ENCODE peak calls at places on chromosomes 16 and 17, in eight cellular contexts. F is sigmoid colon; L is CD4-positive, alpha-beta memory T cell; N is pancreas; C is cardiac muscle cell; R is CD4-positive, alpha-beta T cell; V is heart left ventricle; E is left ventricle myocardium inferior. U is an unnamed sample.

GRCh38 chr16:24539850-24540484 is 601 bp downstream of the RBBP6 start:
- DNase-seq in C (peak; percentile 55), R (peak; percentile 37), V (peak; percentile 74), N (peak; percentile 87), E (peak; percentile 64), F (peak; percentile 84), L (no peak), U (no peak)

GRCh38 chr16:27726621-27727275 is 176.8 kb downstream of the KATNIP start:
- DNase-seq in L (no peak), N (peak; percentile 32), F (no peak), C (no peak), E (no peak), R (no peak), V (no peak), U (no peak)

GRCh38 chr16:53672461-53672860 is 31.2 kb downstream of the RPGRIP1L start:
- DNase-seq in L (no peak), V (no peak), N (no peak), F (no peak), E (no peak), R (no peak), C (no peak), U (no peak)

GRCh38 chr17:80372456-80372855 is 42.5 kb upstream of the ENDOV start:
- DNase-seq in N (no peak), E (no peak), V (no peak), C (no peak), F (no peak), L (no peak), R (no peak), U (no peak)

GRCh38 chr16:535446-536405 is 8.2 kb downstream of the CAPN15 start:
- DNase-seq in F (no peak), E (no peak), L (no peak), C (no peak), N (no peak), R (no peak), V (peak; percentile 51), U (no peak)

GRCh38 chr17:17467021-17467420 is 9.8 kb upstream of the MED9 start:
- DNase-seq in F (no peak), L (no peak), V (no peak), E (no peak), R (no peak), C (no peak), N (no peak), U (no peak)

GRCh38 chr16:2915196-2915929 is 3.6 kb downstream of the FLYWCH1 start:
- DNase-seq in C (no peak), E (no peak), R (no peak), F (no peak), N (no peak), V (no peak), L (no peak), U (no peak)

GRCh38 chr17:43917348-43918025 is 10.2 kb upstream of the MPP2 start:
- DNase-seq in L (peak; percentile 45), F (no peak), E (peak; percentile 43), C (peak; percentile 45), R (peak; percentile 41), V (no peak), N (no peak), U (no peak)

GRCh38 chr17:49180998-49181635 is 29.3 kb downstream of the GNGT2 start:
- DNase-seq in C (no peak), V (no peak), N (no peak), L (no peak), E (no peak), R (no peak), F (no peak), U (no peak)

GRCh38 chr16:4537376-4538066 is 1.1 kb downstream of the CDIP1 start:
- DNase-seq in E (peak; percentile 28), L (no peak), N (peak; percentile 81), V (no peak), R (no peak), C (peak; percentile 35), F (peak; percentile 70), U (no peak)

GRCh38 chr17:61196302-61196704 is 203.3 kb upstream of the TBX2 start:
- DNase-seq in N (no peak), E (no peak), R (no peak), L (no peak), V (no peak), C (no peak), F (no peak), U (no peak)

GRCh38 chr17:2749784-2750181 is 331 bp upstream of the CCDC92B start:
- DNase-seq in C (peak; percentile 92), L (peak; percentile 76), V (peak; percentile 77), E (peak; percentile 67), F (no peak), N (peak; percentile 92), R (peak; percentile 64), U (peak; percentile 74)

GRCh38 chr16:60203525-60204124 is 1469.5 kb upstream of the GOT2 start:
- DNase-seq in F (no peak), N (no peak), V (no peak), L (no peak), E (no peak), R (no peak), C (peak; percentile 28), U (no peak)

GRCh38 chr17:17129466-17129865 is 76.7 kb downstream of the PLD6 start:
- DNase-seq in V (no peak), E (no peak), L (no peak), R (no peak), F (no peak), N (peak; percentile 22), C (no peak), U (no peak)

GRCh38 chr17:77449908-77450741 is 309.4 kb downstream of the SEC14L1 start:
- DNase-seq in E (peak; percentile 86), N (peak; percentile 72), L (no peak), V (peak; percentile 91), R (no peak), C (peak; percentile 59), F (peak; percentile 91), U (no peak)

GRCh38 chr17:35799942-35800341 is 4.5 kb upstream of the MMP28 start:
- DNase-seq in R (no peak), L (no peak), E (peak; percentile 79), F (peak; percentile 94), N (peak; percentile 72), V (peak; percentile 90), C (no peak), U (no peak)

GRCh38 chr16:75099075-75099667 is 17.4 kb downstream of the LDHD start:
- DNase-seq in V (peak; percentile 34), R (no peak), L (no peak), C (no peak), E (no peak), N (no peak), F (no peak), U (no peak)

GRCh38 chr17:30780343-30780742 is 44.1 kb downstream of the CRLF3 start:
- DNase-seq in N (no peak), F (no peak), R (no peak), E (no peak), L (no peak), V (no peak), C (no peak), U (no peak)

GRCh38 chr16:84606081-84606875 is 11.6 kb downstream of the COTL1 start:
- DNase-seq in E (no peak), C (no peak), F (no peak), V (no peak), R (no peak), L (peak; percentile 47), N (no peak), U (peak; percentile 43)
- H3K27ac ChIP-seq in E (no peak overlapping the region), C (no peak overlapping the region), F (no peak overlapping the region), V (no peak overlapping the region), R (peak overlapping the region; percentile 51), L (peak overlapping the region; percentile 62), N (no peak overlapping the region), U (no peak overlapping the region)

GRCh38 chr17:58082341-58082869 is 814 bp upstream of the DYNLL2 start:
- DNase-seq in R (no peak), E (no peak), N (no peak), L (no peak), C (no peak), F (no peak), V (no peak), U (no peak)

GRCh38 chr17:58085039-58085715 is 2.0 kb downstream of the DYNLL2 start:
- DNase-seq in R (no peak), V (no peak), N (no peak), L (no peak), C (no peak), F (no peak), E (no peak), U (no peak)

GRCh38 chr17:58082870-58083490 is at the start of gene DYNLL2:
- DNase-seq in N (peak; percentile 97), R (peak; percentile 90), L (peak; percentile 89), V (peak; percentile 97), E (peak; percentile 95), F (peak; percentile 97), C (peak; percentile 98), U (peak; percentile 85)

GRCh38 chr17:58084317-58084981 is 1.2 kb downstream of the DYNLL2 start:
- DNase-seq in C (peak; percentile 52), E (peak; percentile 55), N (peak; percentile 73), R (peak; percentile 46), L (peak; percentile 58), F (peak; percentile 85), V (peak; percentile 51), U (peak; percentile 66)

GRCh38 chr17:58083491-58084316 is 485 bp downstream of the DYNLL2 start:
- DNase-seq in V (peak; percentile 84), L (peak; percentile 78), E (peak; percentile 76), C (peak; percentile 69), R (peak; percentile 55), N (peak; percentile 88), F (peak; percentile 86), U (peak; percentile 82)
- H3K27ac ChIP-seq in V (peak overlapping the region; percentile 96), L (peak overlapping the region; percentile 80), E (peak overlapping the region; percentile 99), C (peak overlapping the region; percentile 89), R (peak overlapping the region; percentile 69), N (peak overlapping the region; percentile 83), F (peak overlapping the region; percentile 97), U (peak overlapping the region; percentile 85)

GRCh38 chr16:68452176-68452575 is 3.9 kb upstream of the SMPD3 start:
- DNase-seq in F (no peak), N (no peak), V (no peak), L (no peak), R (no peak), C (no peak), E (no peak), U (no peak)
- H3K27ac ChIP-seq in F (no peak overlapping the region), N (no peak overlapping the region), V (no peak overlapping the region), L (no peak overlapping the region), R (no peak overlapping the region), C (no peak overlapping the region), E (no peak overlapping the region), U (no peak overlapping the region)

GRCh38 chr17:57819273-57819672 is 30.6 kb downstream of the MRPS23 start:
- DNase-seq in F (no peak), V (no peak), N (no peak), L (no peak), C (no peak), R (no peak), E (no peak), U (no peak)
- H3K27ac ChIP-seq in F (no peak overlapping the region), V (no peak overlapping the region), N (no peak overlapping the region), L (no peak overlapping the region), C (no peak overlapping the region), R (no peak overlapping the region), E (no peak overlapping the region), U (no peak overlapping the region)

GRCh38 chr17:47310186-47310733 is 13.5 kb upstream of the EFCAB13 start:
- DNase-seq in C (no peak), F (no peak), R (no peak), E (no peak), V (no peak), N (no peak), L (no peak), U (no peak)
- H3K27ac ChIP-seq in C (no peak overlapping the region), F (no peak overlapping the region), R (no peak overlapping the region), E (no peak overlapping the region), V (no peak overlapping the region), N (no peak overlapping the region), L (no peak overlapping the region), U (no peak overlapping the region)